ENCODE peak calls at places on chromosome 22, in seven cellular contexts. One of them, this sample, is unnamed.

GRCh38 chr22:21866821-21867527 is 471 bp downstream of the MAPK1 start:
- DNase-seq in AG09309: no peak
- DNase-seq in CD8-positive, alpha-beta T cell: peak
- DNase-seq in A549: no peak
- DNase-seq in GM13977: no peak
- DNase-seq in right atrium auricular region: no peak
- DNase-seq in AG10803: no peak
- DNase-seq in this sample: no peak

GRCh38 chr22:48596111-48596860 is 1231.4 kb downstream of the BRD1 start:
- DNase-seq in AG09309: no peak
- DNase-seq in CD8-positive, alpha-beta T cell: no peak
- DNase-seq in A549: no peak
- DNase-seq in GM13977: no peak
- DNase-seq in right atrium auricular region: no peak
- DNase-seq in AG10803: no peak
- DNase-seq in this sample: no peak

GRCh38 chr22:50247748-50248147 is 2.9 kb upstream of the TUBGCP6 start:
- DNase-seq in AG09309: no peak
- DNase-seq in CD8-positive, alpha-beta T cell: peak
- DNase-seq in A549: no peak
- DNase-seq in GM13977: no peak
- DNase-seq in right atrium auricular region: no peak
- DNase-seq in AG10803: peak
- DNase-seq in this sample: no peak

GRCh38 chr22:43110927-43111623 is 525 bp downstream of the BIK start:
- DNase-seq in AG09309: no peak
- DNase-seq in CD8-positive, alpha-beta T cell: peak
- DNase-seq in A549: no peak
- DNase-seq in GM13977: no peak
- DNase-seq in right atrium auricular region: no peak
- DNase-seq in AG10803: no peak
- DNase-seq in this sample: peak

GRCh38 chr22:50531546-50532352 is 1.9 kb upstream of the TYMP start:
- DNase-seq in AG09309: no peak
- DNase-seq in CD8-positive, alpha-beta T cell: peak
- DNase-seq in A549: no peak
- DNase-seq in GM13977: peak
- DNase-seq in right atrium auricular region: peak
- DNase-seq in AG10803: peak
- DNase-seq in this sample: peak

GRCh38 chr22:17806437-17806836 is 32.2 kb upstream of the BID start:
- DNase-seq in AG09309: no peak
- DNase-seq in CD8-positive, alpha-beta T cell: no peak
- DNase-seq in A549: no peak
- DNase-seq in GM13977: no peak
- DNase-seq in right atrium auricular region: no peak
- DNase-seq in AG10803: no peak
- DNase-seq in this sample: no peak

GRCh38 chr22:49677495-49677889 is 150.2 kb downstream of the BRD1 start:
- DNase-seq in AG09309: no peak
- DNase-seq in CD8-positive, alpha-beta T cell: peak
- DNase-seq in A549: no peak
- DNase-seq in GM13977: no peak
- DNase-seq in right atrium auricular region: no peak
- DNase-seq in AG10803: no peak
- DNase-seq in this sample: no peak

GRCh38 chr22:38755911-38756532 is at the start of gene SUN2:
- DNase-seq in AG09309: no peak
- DNase-seq in CD8-positive, alpha-beta T cell: peak
- DNase-seq in A549: peak
- DNase-seq in GM13977: peak
- DNase-seq in right atrium auricular region: peak
- DNase-seq in AG10803: peak
- DNase-seq in this sample: peak

GRCh38 chr22:48489551-48490512 is 1337.8 kb downstream of the BRD1 start:
- DNase-seq in AG09309: no peak
- DNase-seq in CD8-positive, alpha-beta T cell: no peak
- DNase-seq in A549: peak
- DNase-seq in GM13977: no peak
- DNase-seq in right atrium auricular region: no peak
- DNase-seq in AG10803: peak
- DNase-seq in this sample: no peak

GRCh38 chr22:19113429-19113828 is 8.8 kb downstream of the DGCR2 start:
- DNase-seq in AG09309: no peak
- DNase-seq in CD8-positive, alpha-beta T cell: no peak
- DNase-seq in A549: no peak
- DNase-seq in GM13977: no peak
- DNase-seq in right atrium auricular region: no peak
- DNase-seq in AG10803: no peak
- DNase-seq in this sample: no peak

GRCh38 chr22:42299586-42300285 is 29.3 kb upstream of the TCF20 start:
- DNase-seq in AG09309: no peak
- DNase-seq in CD8-positive, alpha-beta T cell: peak
- DNase-seq in A549: no peak
- DNase-seq in GM13977: peak
- DNase-seq in right atrium auricular region: no peak
- DNase-seq in AG10803: no peak
- DNase-seq in this sample: no peak

GRCh38 chr22:29740216-29740615 is 20.4 kb downstream of the CABP7 start:
- DNase-seq in AG09309: no peak
- DNase-seq in CD8-positive, alpha-beta T cell: no peak
- DNase-seq in A549: no peak
- DNase-seq in GM13977: no peak
- DNase-seq in right atrium auricular region: no peak
- DNase-seq in AG10803: no peak
- DNase-seq in this sample: no peak

GRCh38 chr22:28882545-28882877 is 861 bp upstream of the ZNRF3 start:
- DNase-seq in AG09309: no peak
- DNase-seq in CD8-positive, alpha-beta T cell: no peak
- DNase-seq in A549: no peak
- DNase-seq in GM13977: no peak
- DNase-seq in right atrium auricular region: peak
- DNase-seq in AG10803: no peak
- DNase-seq in this sample: no peak

GRCh38 chr22:42930810-42931420 is 73.8 kb upstream of the ARFGAP3 start:
- DNase-seq in AG09309: no peak
- DNase-seq in CD8-positive, alpha-beta T cell: no peak
- DNase-seq in A549: no peak
- DNase-seq in GM13977: no peak
- DNase-seq in right atrium auricular region: peak
- DNase-seq in AG10803: peak
- DNase-seq in this sample: peak

GRCh38 chr22:27850000-27850465 is 48.5 kb upstream of the MN1 start:
- DNase-seq in AG09309: no peak
- DNase-seq in CD8-positive, alpha-beta T cell: no peak
- DNase-seq in A549: no peak
- DNase-seq in GM13977: no peak
- DNase-seq in right atrium auricular region: no peak
- DNase-seq in AG10803: peak
- DNase-seq in this sample: no peak

GRCh38 chr22:41092847-41093371 is 517 bp downstream of the EP300 start:
- DNase-seq in AG09309: no peak
- DNase-seq in CD8-positive, alpha-beta T cell: peak
- DNase-seq in A549: peak
- DNase-seq in GM13977: peak
- DNase-seq in right atrium auricular region: no peak
- DNase-seq in AG10803: peak
- DNase-seq in this sample: no peak

GRCh38 chr22:29718949-29719893 is 582 bp upstream of the CABP7 start:
- DNase-seq in AG09309: no peak
- DNase-seq in CD8-positive, alpha-beta T cell: no peak
- DNase-seq in A549: no peak
- DNase-seq in GM13977: no peak
- DNase-seq in right atrium auricular region: no peak
- DNase-seq in AG10803: no peak
- DNase-seq in this sample: no peak

GRCh38 chr22:41288245-41288946 is 2.4 kb upstream of the RANGAP1 start:
- DNase-seq in AG09309: no peak
- DNase-seq in CD8-positive, alpha-beta T cell: no peak
- DNase-seq in A549: peak
- DNase-seq in GM13977: no peak
- DNase-seq in right atrium auricular region: no peak
- DNase-seq in AG10803: peak
- DNase-seq in this sample: no peak

GRCh38 chr22:49849161-49850020 is 4.3 kb upstream of the ZBED4 start:
- DNase-seq in AG09309: no peak
- DNase-seq in CD8-positive, alpha-beta T cell: no peak
- DNase-seq in A549: no peak
- DNase-seq in GM13977: no peak
- DNase-seq in right atrium auricular region: no peak
- DNase-seq in AG10803: no peak
- DNase-seq in this sample: no peak

GRCh38 chr22:26797910-26798309 is 140.5 kb downstream of the MIAT start:
- DNase-seq in AG09309: no peak
- DNase-seq in CD8-positive, alpha-beta T cell: no peak
- DNase-seq in A549: peak
- DNase-seq in GM13977: no peak
- DNase-seq in right atrium auricular region: no peak
- DNase-seq in AG10803: no peak
- DNase-seq in this sample: no peak

GRCh38 chr22:26796785-26797184 is 139.4 kb downstream of the MIAT start:
- DNase-seq in AG09309: no peak
- DNase-seq in CD8-positive, alpha-beta T cell: no peak
- DNase-seq in A549: no peak
- DNase-seq in GM13977: no peak
- DNase-seq in right atrium auricular region: no peak
- DNase-seq in AG10803: no peak
- DNase-seq in this sample: no peak

GRCh38 chr22:26792522-26792921 is 135.1 kb downstream of the MIAT start:
- DNase-seq in AG09309: no peak
- DNase-seq in CD8-positive, alpha-beta T cell: no peak
- DNase-seq in A549: no peak
- DNase-seq in GM13977: no peak
- DNase-seq in right atrium auricular region: no peak
- DNase-seq in AG10803: peak
- DNase-seq in this sample: no peak
- TF ChIP-seq CTCF in AG09309: no peak
- TF ChIP-seq CTCF in CD8-positive, alpha-beta T cell: no peak
- TF ChIP-seq CTCF in A549: no peak
- TF ChIP-seq CTCF in GM13977: no peak
- TF ChIP-seq CTCF in right atrium auricular region: no peak
- TF ChIP-seq CTCF in AG10803: no peak
- TF ChIP-seq CTCF in this sample: no peak

DNA sequence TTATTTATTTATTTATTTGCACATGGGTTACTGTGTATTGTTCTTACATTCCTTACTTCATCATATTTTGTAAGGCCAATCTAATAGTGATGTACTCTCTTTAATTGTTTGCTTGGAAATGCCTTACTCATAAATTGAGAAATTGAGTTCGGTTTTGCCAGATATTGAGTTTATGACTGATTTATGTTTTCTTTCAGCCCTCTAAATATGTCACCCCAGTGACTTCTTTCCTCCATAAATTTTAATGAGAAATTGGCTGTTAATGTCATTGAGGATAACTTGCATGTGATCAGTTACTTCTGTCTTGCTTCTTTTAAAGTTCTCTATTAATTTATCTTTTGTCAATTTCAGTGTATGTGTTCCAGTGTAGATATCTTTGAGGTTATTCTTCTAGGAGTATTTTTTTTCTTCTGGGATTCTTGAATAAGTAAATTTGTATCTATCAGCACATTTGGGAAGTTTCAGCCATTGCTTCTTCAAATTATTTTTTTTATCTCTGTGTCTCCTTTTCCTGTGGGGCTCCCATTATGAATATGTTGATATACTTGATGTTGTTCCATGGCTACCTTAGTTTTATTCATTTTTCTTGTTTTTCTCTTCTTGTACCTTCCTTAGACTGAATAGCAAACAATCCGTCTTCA is 47.8 kb downstream of the XKR3 start:
- DNase-seq in AG09309: no peak
- DNase-seq in CD8-positive, alpha-beta T cell: no peak
- DNase-seq in A549: no peak
- DNase-seq in GM13977: no peak
- DNase-seq in right atrium auricular region: no peak
- DNase-seq in AG10803: no peak
- DNase-seq in this sample: no peak
- TF ChIP-seq CTCF in AG09309: no peak
- TF ChIP-seq CTCF in CD8-positive, alpha-beta T cell: no peak
- TF ChIP-seq CTCF in A549: no peak
- TF ChIP-seq CTCF in GM13977: no peak
- TF ChIP-seq CTCF in right atrium auricular region: no peak
- TF ChIP-seq CTCF in AG10803: no peak
- TF ChIP-seq CTCF in this sample: no peak

DNA sequence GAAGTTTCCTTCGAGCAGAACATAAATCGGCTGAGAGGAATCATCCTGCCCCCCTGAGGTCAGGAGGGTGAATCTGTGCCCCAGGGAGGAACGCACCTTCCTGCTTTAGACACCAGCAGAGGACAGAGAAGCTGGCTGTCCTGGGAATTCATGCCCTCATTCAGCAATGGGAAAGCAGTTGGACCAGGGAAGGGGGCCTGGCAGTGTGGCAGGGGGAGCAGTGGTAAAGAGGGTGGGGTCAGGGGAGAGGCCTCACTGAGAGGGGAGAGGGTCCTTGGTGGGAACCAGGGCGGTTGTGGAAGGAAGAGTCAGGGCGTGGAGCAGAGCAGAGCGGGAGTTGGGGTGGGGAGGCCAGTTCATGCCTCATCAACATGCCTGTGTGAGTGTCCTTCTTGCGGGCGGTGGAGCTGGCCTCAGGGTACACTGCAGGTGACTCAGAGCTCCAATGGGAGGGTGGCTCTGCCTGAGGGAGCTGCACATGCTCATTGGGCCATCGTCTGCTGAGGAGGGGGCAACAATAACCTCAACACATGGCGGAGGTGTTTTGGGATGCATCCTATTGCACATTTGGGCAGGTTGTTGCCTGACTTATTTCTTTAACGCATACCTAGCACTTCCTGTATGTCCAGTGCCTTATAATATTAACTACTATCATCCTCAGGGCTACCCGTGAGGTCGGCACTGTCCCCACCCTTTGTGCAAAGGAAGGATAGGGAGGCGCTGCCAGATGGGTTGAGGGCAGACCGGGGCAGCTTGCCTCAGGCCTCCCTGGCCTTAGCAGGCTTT is 23.2 kb downstream of the MED15 start:
- DNase-seq in AG09309: no peak
- DNase-seq in CD8-positive, alpha-beta T cell: no peak
- DNase-seq in A549: peak
- DNase-seq in GM13977: no peak
- DNase-seq in right atrium auricular region: no peak
- DNase-seq in AG10803: peak
- DNase-seq in this sample: no peak
- TF ChIP-seq CTCF in AG09309: no peak
- TF ChIP-seq CTCF in CD8-positive, alpha-beta T cell: no peak
- TF ChIP-seq CTCF in A549: no peak
- TF ChIP-seq CTCF in GM13977: no peak
- TF ChIP-seq CTCF in right atrium auricular region: no peak
- TF ChIP-seq CTCF in AG10803: no peak
- TF ChIP-seq CTCF in this sample: no peak

DNA sequence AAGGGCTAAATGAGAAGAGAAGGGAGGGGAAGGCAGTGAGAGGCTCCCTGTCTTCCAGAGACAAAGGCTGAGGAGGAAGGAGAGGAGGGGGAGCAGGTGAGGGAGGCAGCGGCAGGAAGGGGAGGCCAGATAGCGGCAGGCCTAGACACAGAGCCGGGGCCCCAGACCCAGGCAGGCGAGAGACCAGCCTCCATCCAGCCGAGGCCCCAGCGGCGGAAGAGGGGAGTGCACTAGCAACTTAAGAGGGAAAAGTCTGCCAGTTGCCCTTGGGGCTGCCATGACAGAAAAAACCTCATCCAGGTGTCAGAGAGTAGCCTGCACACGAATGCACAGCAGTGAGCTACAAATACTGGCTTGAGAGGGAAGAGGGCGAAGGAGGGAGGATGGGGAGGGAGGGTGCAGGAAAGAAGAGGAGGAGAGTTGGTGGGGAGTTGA is 46.7 kb downstream of the IGLL1 start:
- DNase-seq in AG09309: no peak
- DNase-seq in CD8-positive, alpha-beta T cell: peak
- DNase-seq in A549: peak
- DNase-seq in GM13977: no peak
- DNase-seq in right atrium auricular region: no peak
- DNase-seq in AG10803: no peak
- DNase-seq in this sample: no peak
- TF ChIP-seq CTCF in AG09309: peak
- TF ChIP-seq CTCF in CD8-positive, alpha-beta T cell: no peak
- TF ChIP-seq CTCF in A549: no peak
- TF ChIP-seq CTCF in GM13977: no peak
- TF ChIP-seq CTCF in right atrium auricular region: no peak
- TF ChIP-seq CTCF in AG10803: peak
- TF ChIP-seq CTCF in this sample: no peak

This sample was measured in activated B cell treated with CpG ODN at 0.5 μM for 24 hours.